ENCODE peak calls at places on chromosomes 5 and 9, in five cellular contexts. One of them, this sample, is unnamed.

GRCh38 chr9:98117984-98118639 is 910 bp downstream of the TRIM14 start:
- DNase-seq in GM13976: peak
- DNase-seq in GM23338: peak
- DNase-seq in colonic mucosa: peak
- DNase-seq in type B pancreatic cell: no peak
- DNase-seq in this sample: no peak

GRCh38 chr9:90137824-90138223 is 504.8 kb downstream of the DIRAS2 start:
- DNase-seq in GM13976: no peak
- DNase-seq in colonic mucosa: no peak
- DNase-seq in type B pancreatic cell: no peak
- DNase-seq in GM23338: no peak
- DNase-seq in this sample: no peak

GRCh38 chr5:90747175-90747574 is 188.6 kb downstream of the ADGRV1 start:
- DNase-seq in colonic mucosa: no peak
- DNase-seq in type B pancreatic cell: no peak
- DNase-seq in GM23338: no peak
- DNase-seq in GM13976: no peak
- DNase-seq in this sample: no peak

GRCh38 chr5:43664641-43665040 is 61.7 kb downstream of the NNT start:
- DNase-seq in GM23338: no peak
- DNase-seq in GM13976: no peak
- DNase-seq in type B pancreatic cell: no peak
- DNase-seq in colonic mucosa: no peak
- DNase-seq in this sample: no peak

GRCh38 chr5:140317859-140318258 is 15.0 kb upstream of the PFDN1 start:
- DNase-seq in GM13976: no peak
- DNase-seq in GM23338: no peak
- DNase-seq in colonic mucosa: no peak
- DNase-seq in type B pancreatic cell: no peak
- DNase-seq in this sample: no peak

GRCh38 chr9:122126340-122127333 is 32.9 kb downstream of the NDUFA8 start:
- DNase-seq in colonic mucosa: no peak
- DNase-seq in type B pancreatic cell: no peak
- DNase-seq in GM13976: peak
- DNase-seq in GM23338: peak
- DNase-seq in this sample: no peak

GRCh38 chr9:77820293-77820954 is 172.3 kb upstream of the GNA14 start:
- DNase-seq in GM13976: no peak
- DNase-seq in type B pancreatic cell: no peak
- DNase-seq in colonic mucosa: no peak
- DNase-seq in GM23338: no peak
- DNase-seq in this sample: no peak

GRCh38 chr5:132427285-132428146 is 58.0 kb downstream of the SLC22A5 start:
- DNase-seq in GM23338: no peak
- DNase-seq in colonic mucosa: peak
- DNase-seq in GM13976: peak
- DNase-seq in type B pancreatic cell: no peak
- DNase-seq in this sample: peak

GRCh38 chr9:136089697-136090045 is 5.4 kb downstream of the NACC2 start:
- DNase-seq in GM23338: no peak
- DNase-seq in type B pancreatic cell: no peak
- DNase-seq in GM13976: no peak
- DNase-seq in colonic mucosa: no peak
- DNase-seq in this sample: no peak

GRCh38 chr5:76372320-76373054 is 30.6 kb upstream of the IQGAP2 start:
- DNase-seq in GM23338: no peak
- DNase-seq in colonic mucosa: no peak
- DNase-seq in GM13976: no peak
- DNase-seq in type B pancreatic cell: no peak
- DNase-seq in this sample: no peak

GRCh38 chr9:90368241-90368640 is 274.4 kb downstream of the DIRAS2 start:
- DNase-seq in type B pancreatic cell: no peak
- DNase-seq in GM13976: no peak
- DNase-seq in colonic mucosa: no peak
- DNase-seq in GM23338: no peak
- DNase-seq in this sample: no peak

GRCh38 chr5:10601246-10602030 is 37.6 kb downstream of the ANKRD33B start:
- DNase-seq in GM23338: no peak
- DNase-seq in type B pancreatic cell: peak
- DNase-seq in colonic mucosa: peak
- DNase-seq in GM13976: no peak
- DNase-seq in this sample: no peak

GRCh38 chr5:154141686-154142300 is 48.7 kb upstream of the GALNT10 start:
- DNase-seq in GM13976: no peak
- DNase-seq in GM23338: no peak
- DNase-seq in colonic mucosa: no peak
- DNase-seq in type B pancreatic cell: no peak
- DNase-seq in this sample: no peak

GRCh38 chr5:60699549-60700346 is at the start of gene DEPDC1B:
- DNase-seq in colonic mucosa: peak
- DNase-seq in GM13976: peak
- DNase-seq in GM23338: peak
- DNase-seq in type B pancreatic cell: peak
- DNase-seq in this sample: peak

GRCh38 chr9:129885018-129885669 is 49.9 kb downstream of the USP20 start:
- DNase-seq in GM23338: peak
- DNase-seq in GM13976: no peak
- DNase-seq in colonic mucosa: peak
- DNase-seq in type B pancreatic cell: no peak
- DNase-seq in this sample: peak
- TF ChIP-seq CTCF in GM23338: peak
- TF ChIP-seq CTCF in GM13976: peak
- TF ChIP-seq CTCF in colonic mucosa: no peak
- TF ChIP-seq CTCF in type B pancreatic cell: no peak
- TF ChIP-seq CTCF in this sample: no peak

GRCh38 chr9:74935008-74935407 is 17.7 kb downstream of the C9orf40 start:
- DNase-seq in colonic mucosa: no peak
- DNase-seq in type B pancreatic cell: no peak
- DNase-seq in GM23338: no peak
- DNase-seq in GM13976: no peak
- DNase-seq in this sample: no peak

GRCh38 chr9:74942801-74943200 is 9.9 kb downstream of the C9orf40 start:
- DNase-seq in type B pancreatic cell: no peak
- DNase-seq in colonic mucosa: no peak
- DNase-seq in GM13976: no peak
- DNase-seq in GM23338: no peak
- DNase-seq in this sample: peak

DNA sequence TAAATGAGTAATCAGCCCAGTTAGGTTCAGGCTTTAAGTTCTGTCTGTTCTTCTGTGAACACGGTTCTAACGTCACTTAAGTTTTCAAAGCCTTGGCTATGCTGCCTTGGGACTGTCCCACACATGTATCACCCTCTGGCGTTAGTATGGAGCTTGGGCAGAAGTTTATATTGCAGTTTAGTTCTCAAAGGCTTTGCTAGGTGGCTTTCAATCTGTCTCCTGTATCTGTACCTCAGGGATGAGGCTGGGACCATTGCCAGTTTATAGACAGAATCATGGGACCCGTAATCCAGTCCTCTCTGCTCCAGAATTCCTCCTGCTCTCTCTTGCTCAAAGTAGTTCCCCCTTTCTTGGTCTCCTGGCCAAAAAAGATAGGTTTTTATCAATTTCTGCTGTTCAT is 12.1 kb downstream of the C9orf40 start:
- DNase-seq in GM23338: peak
- DNase-seq in colonic mucosa: peak
- DNase-seq in type B pancreatic cell: no peak
- DNase-seq in GM13976: no peak
- DNase-seq in this sample: no peak
- TF ChIP-seq CTCF in GM23338: no peak
- TF ChIP-seq CTCF in colonic mucosa: no peak
- TF ChIP-seq CTCF in type B pancreatic cell: peak
- TF ChIP-seq CTCF in GM13976: no peak
- TF ChIP-seq CTCF in this sample: no peak

DNA sequence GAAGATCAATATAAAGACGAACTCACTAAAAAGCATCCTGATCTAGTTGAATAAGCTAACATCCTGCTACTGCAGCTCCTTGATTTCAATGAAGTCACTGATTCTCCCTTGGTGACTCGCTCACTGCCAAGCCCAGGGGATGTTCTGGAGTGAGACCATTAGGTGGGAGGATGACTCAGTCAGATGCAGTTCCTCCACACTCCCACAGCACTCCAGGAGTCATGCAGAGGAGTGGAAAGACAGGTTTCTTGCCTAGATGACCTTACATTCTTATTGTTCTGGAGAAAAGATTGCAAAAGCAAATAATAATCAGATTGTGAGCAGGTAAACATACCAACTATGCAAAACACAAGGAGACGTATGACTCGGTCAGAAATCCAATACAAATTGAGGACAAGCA is 15.3 kb downstream of the GCNT4 start:
- DNase-seq in colonic mucosa: no peak
- DNase-seq in GM23338: no peak
- DNase-seq in type B pancreatic cell: no peak
- DNase-seq in GM13976: no peak
- DNase-seq in this sample: no peak
- TF ChIP-seq CTCF in colonic mucosa: no peak
- TF ChIP-seq CTCF in GM23338: no peak
- TF ChIP-seq CTCF in type B pancreatic cell: no peak
- TF ChIP-seq CTCF in GM13976: no peak
- TF ChIP-seq CTCF in this sample: no peak

GRCh38 chr5:63960646-63961045 is 1.6 kb downstream of the HTR1A start:
- DNase-seq in GM13976: no peak
- DNase-seq in type B pancreatic cell: no peak
- DNase-seq in colonic mucosa: no peak
- DNase-seq in GM23338: peak
- DNase-seq in this sample: no peak

GRCh38 chr5:63961125-63961597 is 1.1 kb downstream of the HTR1A start:
- DNase-seq in colonic mucosa: no peak
- DNase-seq in GM23338: peak
- DNase-seq in GM13976: no peak
- DNase-seq in type B pancreatic cell: no peak
- DNase-seq in this sample: no peak

GRCh38 chr5:63958654-63959053 is 3.6 kb downstream of the HTR1A start:
- DNase-seq in colonic mucosa: no peak
- DNase-seq in GM13976: no peak
- DNase-seq in GM23338: peak
- DNase-seq in type B pancreatic cell: no peak
- DNase-seq in this sample: no peak

GRCh38 chr5:63957617-63958016 is 4.6 kb downstream of the HTR1A start:
- DNase-seq in colonic mucosa: no peak
- DNase-seq in GM13976: no peak
- DNase-seq in GM23338: no peak
- DNase-seq in type B pancreatic cell: no peak
- DNase-seq in this sample: no peak

GRCh38 chr5:63959177-63959982 is 2.9 kb downstream of the HTR1A start:
- DNase-seq in colonic mucosa: no peak
- DNase-seq in type B pancreatic cell: peak
- DNase-seq in GM13976: no peak
- DNase-seq in GM23338: peak
- DNase-seq in this sample: no peak
- TF ChIP-seq CTCF in colonic mucosa: no peak
- TF ChIP-seq CTCF in type B pancreatic cell: peak
- TF ChIP-seq CTCF in GM13976: no peak
- TF ChIP-seq CTCF in GM23338: peak
- TF ChIP-seq CTCF in this sample: no peak

GRCh38 chr9:120755044-120755443 is 38.2 kb downstream of the FBXW2 start:
- DNase-seq in GM23338: no peak
- DNase-seq in colonic mucosa: no peak
- DNase-seq in type B pancreatic cell: no peak
- DNase-seq in GM13976: no peak
- DNase-seq in this sample: no peak

GRCh38 chr9:120759755-120760400 is 33.3 kb downstream of the FBXW2 start:
- DNase-seq in colonic mucosa: no peak
- DNase-seq in type B pancreatic cell: no peak
- DNase-seq in GM23338: no peak
- DNase-seq in GM13976: no peak
- DNase-seq in this sample: no peak

GRCh38 chr9:120758544-120758943 is 34.7 kb downstream of the FBXW2 start:
- DNase-seq in GM23338: no peak
- DNase-seq in type B pancreatic cell: no peak
- DNase-seq in GM13976: no peak
- DNase-seq in colonic mucosa: no peak
- DNase-seq in this sample: no peak

GRCh38 chr9:120757268-120757900 is 35.8 kb downstream of the FBXW2 start:
- DNase-seq in GM23338: no peak
- DNase-seq in colonic mucosa: no peak
- DNase-seq in type B pancreatic cell: no peak
- DNase-seq in GM13976: no peak
- DNase-seq in this sample: no peak

GRCh38 chr9:120755827-120756434 is 37.3 kb downstream of the FBXW2 start:
- DNase-seq in GM13976: peak
- DNase-seq in GM23338: peak
- DNase-seq in colonic mucosa: peak
- DNase-seq in type B pancreatic cell: no peak
- DNase-seq in this sample: peak
- TF ChIP-seq CTCF in GM13976: peak
- TF ChIP-seq CTCF in GM23338: peak
- TF ChIP-seq CTCF in colonic mucosa: peak
- TF ChIP-seq CTCF in type B pancreatic cell: peak
- TF ChIP-seq CTCF in this sample: peak

DNA sequence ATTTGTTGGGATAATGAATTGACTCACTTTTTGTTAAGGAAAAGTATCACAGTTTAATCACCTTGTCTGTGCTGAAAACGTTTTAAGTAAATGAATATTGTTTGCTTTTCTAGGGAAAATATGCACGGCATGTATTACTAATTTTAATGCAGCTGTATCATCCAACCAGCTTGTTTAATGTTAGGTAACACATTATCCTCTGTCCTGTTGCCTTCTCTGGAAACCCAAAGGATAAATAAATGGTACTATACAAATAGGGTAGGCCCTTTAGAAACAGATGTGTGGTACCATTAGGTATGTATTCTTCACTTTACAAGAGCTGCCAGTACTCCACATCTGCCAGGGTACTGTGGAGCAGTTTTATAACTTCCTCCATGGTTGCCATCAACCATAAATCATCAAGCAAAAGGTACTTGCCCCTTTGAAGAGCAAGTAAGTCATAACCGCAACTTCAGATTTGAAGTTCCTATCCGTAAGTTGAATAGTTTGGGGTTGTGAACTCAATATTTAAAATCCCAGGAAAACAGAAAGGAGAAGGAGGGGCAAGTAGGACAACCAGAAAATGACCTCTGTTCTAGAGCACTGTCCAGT is 43.0 kb downstream of the FAF2 start:
- DNase-seq in GM23338: no peak
- DNase-seq in type B pancreatic cell: no peak
- DNase-seq in GM13976: no peak
- DNase-seq in colonic mucosa: no peak
- DNase-seq in this sample: no peak
- TF ChIP-seq CTCF in GM23338: no peak
- TF ChIP-seq CTCF in type B pancreatic cell: no peak
- TF ChIP-seq CTCF in GM13976: no peak
- TF ChIP-seq CTCF in colonic mucosa: no peak
- TF ChIP-seq CTCF in this sample: no peak

This sample was measured in natural killer cell.